ENCODE peak calls at places on chromosomes 7 and 10, in five cellular contexts. Q is NCI-H226, K is body of pancreas, W is GM13976, L is left cardiac atrium. M is an unnamed sample.

GRCh38 chr10:28991326-28991725 is 297.5 kb upstream of the LYZL1 start:
- DNase-seq in Q (peak; percentile 83), K (no peak), W (no peak), L (peak; percentile 26), M (peak; percentile 42)

GRCh38 chr10:118792501-118792900 is 37.7 kb upstream of the CACUL1 start:
- DNase-seq in Q (no peak), K (peak; percentile 67), W (no peak), L (no peak), M (peak; percentile 39)

GRCh38 chr10:37623506-37623905 is 233.9 kb downstream of the ZNF248 start:
- DNase-seq in Q (no peak), K (no peak), W (no peak), L (no peak), M (no peak)

GRCh38 chr7:134707663-134708383 is 61.2 kb downstream of the BPGM start:
- DNase-seq in Q (no peak), K (no peak), W (no peak), L (no peak), M (no peak)

GRCh38 chr10:21278491-21279216 is 246.8 kb downstream of the SKIDA1 start:
- DNase-seq in Q (peak; percentile 81), K (peak; percentile 89), W (peak; percentile 69), L (peak; percentile 97), M (peak; percentile 95)

GRCh38 chr7:80740778-80741545 is 102.5 kb downstream of the CD36 start:
- DNase-seq in Q (peak; percentile 49), K (no peak), W (no peak), L (no peak), M (no peak)

GRCh38 chr10:71985542-71986250 is 21.5 kb downstream of the CHST3 start:
- DNase-seq in Q (no peak), K (peak; percentile 54), W (peak; percentile 69), L (peak; percentile 56), M (no peak)

GRCh38 chr10:60238408-60239100 is 151.1 kb downstream of the ANK3 start:
- DNase-seq in Q (peak; percentile 42), K (peak; percentile 49), W (peak; percentile 37), L (no peak), M (no peak)

GRCh38 chr10:7046615-7047014 is 364.2 kb downstream of the SFMBT2 start:
- DNase-seq in Q (no peak), K (no peak), W (no peak), L (no peak), M (no peak)

GRCh38 chr7:123846217-123846891 is 1.4 kb downstream of the HYAL4 start:
- DNase-seq in Q (peak; percentile 81), K (no peak), W (no peak), L (no peak), M (no peak)

GRCh38 chr7:136956232-136956631 is 87.8 kb downstream of the CHRM2 start:
- DNase-seq in Q (no peak), K (no peak), W (no peak), L (no peak), M (no peak)

GRCh38 chr10:10510179-10510578 is 507.5 kb upstream of the CELF2 start:
- DNase-seq in Q (no peak), K (no peak), W (no peak), L (no peak), M (no peak)

GRCh38 chr10:112520864-112521263 is 73.8 kb downstream of the VTI1A start:
- DNase-seq in Q (no peak), K (no peak), W (no peak), L (no peak), M (no peak)

GRCh38 chr7:130491841-130492518 is at the start of gene MEST:
- DNase-seq in Q (peak; percentile 38), K (peak; percentile 31), W (peak; percentile 31), L (peak; percentile 46), M (no peak)

GRCh38 chr10:12787297-12787696 is 214.2 kb downstream of the CCDC3 start:
- DNase-seq in Q (no peak), K (no peak), W (no peak), L (no peak), M (no peak)

GRCh38 chr10:48254745-48255144 is 19.8 kb downstream of the FRMPD2 start:
- DNase-seq in Q (no peak), K (no peak), W (peak; percentile 3), L (no peak), M (no peak)

GRCh38 chr10:10830316-10831061 is 187.2 kb upstream of the CELF2 start:
- DNase-seq in Q (peak; percentile 82), K (no peak), W (no peak), L (no peak), M (no peak)

GRCh38 chr7:113367187-113367586 is 248.8 kb upstream of the SMIM30 start:
- DNase-seq in Q (no peak), K (no peak), W (no peak), L (no peak), M (no peak)